ENCODE peak calls at places on chromosomes 4 and X, in four cellular contexts. O is islet precursor cell, T is GM10248, H is natural killer cell. I is an unnamed sample.

GRCh38 chr4:38989487-38989886 is 42.7 kb downstream of the TMEM156 start:
- DNase-seq in T (no peak), H (no peak), O (no peak), I (no peak)

GRCh38 chr4:123200417-123200945 is 196.1 kb upstream of the SPRY1 start:
- DNase-seq in O (no peak), H (no peak), T (no peak), I (no peak)

GRCh38 chr4:153019906-153020305 is 83.8 kb downstream of the FHDC1 start:
- DNase-seq in H (no peak), O (no peak), T (no peak), I (no peak)

GRCh38 chrX:38860106-38861013 is 59.1 kb downstream of the MID1IP1 start:
- DNase-seq in O (no peak), H (no peak), T (no peak), I (no peak)

GRCh38 chr4:78480286-78480685 is 71.3 kb upstream of the ANXA3 start:
- DNase-seq in H (no peak), T (no peak), O (no peak), I (no peak)

GRCh38 chr4:75344915-75345314 is 169.3 kb downstream of the RCHY1 start:
- DNase-seq in H (no peak), O (no peak), T (no peak), I (no peak)

GRCh38 chrX:48919360-48919821 is 567 bp upstream of the PIM2 start:
- DNase-seq in H (no peak), O (no peak), T (no peak), I (no peak)

GRCh38 chrX:10118530-10118929 is 38.2 kb upstream of the CLCN4 start:
- DNase-seq in T (no peak), O (no peak), H (no peak), I (no peak)

GRCh38 chrX:38183577-38183976 is 37.1 kb downstream of the SRPX start:
- DNase-seq in H (no peak), T (no peak), O (no peak), I (no peak)

GRCh38 chr4:105140684-105141490 is 5.8 kb upstream of the TET2 start:
- DNase-seq in T (no peak), H (no peak), O (no peak), I (no peak)

GRCh38 chr4:155079866-155080265 is 128.6 kb upstream of the NPY2R start:
- DNase-seq in H (no peak), O (no peak), T (no peak), I (no peak)

GRCh38 chr4:185899833-185900232 is 87.8 kb upstream of the SORBS2 start:
- DNase-seq in H (no peak), T (no peak), O (no peak), I (no peak)

GRCh38 chr4:156820931-156821330 is 150.7 kb downstream of the PDGFC start:
- DNase-seq in O (no peak), H (no peak), T (no peak), I (no peak)

GRCh38 chr4:99403380-99404194 is 31.6 kb downstream of the ADH7 start:
- DNase-seq in H (no peak), T (peak; percentile 28), O (no peak), I (peak; percentile 59)

GRCh38 chr4:80619070-80619674 is 283.6 kb downstream of the CFAP299 start:
- DNase-seq in T (no peak), O (no peak), H (no peak), I (no peak)

GRCh38 chrX:56813318-56813837 is 84.3 kb downstream of the NBDY start:
- DNase-seq in O (peak; percentile 45), H (peak; percentile 53), T (peak; percentile 5), I (no peak)

GRCh38 chrX:74458738-74459137 is 37.4 kb downstream of the SLC16A2 start:
- DNase-seq in O (no peak), H (no peak), T (no peak), I (no peak)

GRCh38 chrX:103878466-103879151 is 46.6 kb upstream of the RAB9B start:
- DNase-seq in O (peak; percentile 82), H (no peak), T (no peak), I (no peak)

GRCh38 chr4:119865789-119866188 is 200.9 kb downstream of the MAD2L1 start:
- DNase-seq in O (no peak), H (no peak), T (no peak), I (no peak)

GRCh38 chr4:86834901-86835300 is 14.3 kb downstream of the SLC10A6 start:
- DNase-seq in T (no peak), H (no peak), O (no peak), I (no peak)

GRCh38 chrX:129779747-129780146 is at the start of gene SASH3:
- DNase-seq in O (no peak), T (peak; percentile 43), H (peak; percentile 62), I (no peak)